ENCODE peak calls at places on chromosomes 1 and 21, in four cellular contexts. One of them, this sample, is unnamed.

GRCh38 chr1:156832434-156832833 is 15.8 kb upstream of the SH2D2A start:
- DNase-seq in EH: peak
- DNase-seq in posterior cingulate gyrus: no peak
- DNase-seq in dermis blood vessel endothelial cell: no peak
- DNase-seq in this sample: no peak

GRCh38 chr21:38439336-38439900 is 58.9 kb downstream of the ERG start:
- DNase-seq in posterior cingulate gyrus: no peak
- DNase-seq in EH: peak
- DNase-seq in dermis blood vessel endothelial cell: no peak
- DNase-seq in this sample: no peak

GRCh38 chr1:245262876-245263625 is 108.3 kb downstream of the KIF26B start:
- DNase-seq in dermis blood vessel endothelial cell: no peak
- DNase-seq in EH: no peak
- DNase-seq in posterior cingulate gyrus: no peak
- DNase-seq in this sample: no peak

GRCh38 chr1:24043345-24044032 is 63.4 kb upstream of the SRSF10 start:
- DNase-seq in posterior cingulate gyrus: no peak
- DNase-seq in EH: no peak
- DNase-seq in dermis blood vessel endothelial cell: no peak
- DNase-seq in this sample: no peak

GRCh38 chr1:91766883-91767282 is 119.1 kb downstream of the TGFBR3 start:
- DNase-seq in EH: no peak
- DNase-seq in posterior cingulate gyrus: no peak
- DNase-seq in dermis blood vessel endothelial cell: no peak
- DNase-seq in this sample: no peak

GRCh38 chr1:2645776-2646175 is 13.0 kb upstream of the MMEL1 start:
- DNase-seq in dermis blood vessel endothelial cell: no peak
- DNase-seq in posterior cingulate gyrus: no peak
- DNase-seq in EH: no peak
- DNase-seq in this sample: no peak

GRCh38 chr1:196382383-196382782 is 225.9 kb downstream of the KCNT2 start:
- DNase-seq in EH: no peak
- DNase-seq in posterior cingulate gyrus: no peak
- DNase-seq in dermis blood vessel endothelial cell: no peak
- DNase-seq in this sample: no peak

GRCh38 chr1:34739613-34740012 is 15.2 kb upstream of the GJB5 start:
- DNase-seq in posterior cingulate gyrus: no peak
- DNase-seq in EH: no peak
- DNase-seq in dermis blood vessel endothelial cell: no peak
- DNase-seq in this sample: no peak

GRCh38 chr1:235180916-235181315 is 19.9 kb upstream of the RBM34 start:
- DNase-seq in EH: no peak
- DNase-seq in posterior cingulate gyrus: no peak
- DNase-seq in dermis blood vessel endothelial cell: no peak
- DNase-seq in this sample: no peak

GRCh38 chr1:218330043-218330623 is 15.0 kb upstream of the TGFB2 start:
- DNase-seq in posterior cingulate gyrus: no peak
- DNase-seq in EH: peak
- DNase-seq in dermis blood vessel endothelial cell: peak
- DNase-seq in this sample: peak

GRCh38 chr21:16587141-16587570 is 857.4 kb downstream of the USP25 start:
- DNase-seq in dermis blood vessel endothelial cell: peak
- DNase-seq in EH: no peak
- DNase-seq in posterior cingulate gyrus: peak
- DNase-seq in this sample: no peak

GRCh38 chr1:19463204-19463803 is 22.0 kb downstream of the CAPZB start:
- DNase-seq in dermis blood vessel endothelial cell: no peak
- DNase-seq in posterior cingulate gyrus: no peak
- DNase-seq in EH: no peak
- DNase-seq in this sample: peak

GRCh38 chr1:209246660-209247059 is 336.9 kb upstream of the CAMK1G start:
- DNase-seq in EH: peak
- DNase-seq in dermis blood vessel endothelial cell: no peak
- DNase-seq in posterior cingulate gyrus: no peak
- DNase-seq in this sample: no peak

GRCh38 chr1:43509740-43510375 is 20.8 kb upstream of the PTPRF start:
- DNase-seq in EH: no peak
- DNase-seq in posterior cingulate gyrus: no peak
- DNase-seq in dermis blood vessel endothelial cell: no peak
- DNase-seq in this sample: no peak

GRCh38 chr21:41827951-41828883 is 50.9 kb downstream of the PRDM15 start:
- DNase-seq in posterior cingulate gyrus: peak
- DNase-seq in dermis blood vessel endothelial cell: no peak
- DNase-seq in EH: no peak
- DNase-seq in this sample: no peak

GRCh38 chr1:107964397-107965111 is 426 bp downstream of the VAV3 start:
- DNase-seq in dermis blood vessel endothelial cell: peak
- DNase-seq in posterior cingulate gyrus: no peak
- DNase-seq in EH: no peak
- DNase-seq in this sample: peak

GRCh38 chr1:15283500-15283899 is 36.5 kb downstream of the FHAD1 start:
- DNase-seq in posterior cingulate gyrus: no peak
- DNase-seq in dermis blood vessel endothelial cell: no peak
- DNase-seq in EH: peak
- DNase-seq in this sample: no peak

GRCh38 chr1:7475691-7476090 is 295.4 kb upstream of the VAMP3 start:
- DNase-seq in posterior cingulate gyrus: peak
- DNase-seq in dermis blood vessel endothelial cell: no peak
- DNase-seq in EH: no peak
- DNase-seq in this sample: no peak

GRCh38 chr1:218156602-218157001 is 128.5 kb upstream of the RRP15 start:
- DNase-seq in posterior cingulate gyrus: peak
- DNase-seq in EH: no peak
- DNase-seq in dermis blood vessel endothelial cell: no peak
- DNase-seq in this sample: no peak